ENCODE peak calls at places on chromosomes 4 and X, in five cellular contexts. P, D, N, H and Z are unnamed samples.
A peak's percentile ranks its signal among the peaks of the same experiment; 100 is the strongest.

GRCh38 chr4:138178566-138178965 is 63.6 kb downstream of the SLC7A11 start:
- DNase-seq in P (no peak), D (no peak), N (no peak), H (peak; percentile 75), Z (peak; percentile 67)

GRCh38 chr4:76665139-76665538 is 230.1 kb downstream of the SHROOM3 start:
- DNase-seq in P (no peak), D (no peak), N (no peak), H (no peak), Z (no peak)

GRCh38 chr4:686371-687040 is 2.4 kb downstream of the SLC49A3 start:
- DNase-seq in P (peak; percentile 39), D (no peak), N (no peak), H (no peak), Z (no peak)

GRCh38 chrX:68669094-68669830 is 21.8 kb downstream of the STARD8 start:
- DNase-seq in P (no peak), D (no peak), N (no peak), H (no peak), Z (no peak)

GRCh38 chrX:9062621-9063020 is 28.7 kb upstream of the FAM9B start:
- DNase-seq in P (no peak), D (no peak), N (no peak), H (no peak), Z (no peak)

GRCh38 chr4:32189788-32190187 is 1469.6 kb downstream of the PCDH7 start:
- DNase-seq in P (no peak), D (no peak), N (no peak), H (no peak), Z (no peak)

GRCh38 chrX:154334496-154334895 is 38.9 kb downstream of the TKTL1 start:
- DNase-seq in P (no peak), D (peak; percentile 30), N (no peak), H (no peak), Z (no peak)

GRCh38 chr4:177737387-177737965 is 295.2 kb upstream of the AGA start:
- DNase-seq in P (no peak), D (no peak), N (no peak), H (no peak), Z (no peak)

GRCh38 chr4:181592221-181592745 is 650.9 kb upstream of the TENM3 start:
- DNase-seq in P (no peak), D (no peak), N (no peak), H (no peak), Z (no peak)

GRCh38 chrX:69152398-69152797 is 12.9 kb downstream of the PJA1 start:
- DNase-seq in P (peak; percentile 66), D (no peak), N (peak; percentile 75), H (peak; percentile 30), Z (no peak)

GRCh38 chr4:132383571-132384199 is 765.4 kb upstream of the PCDH10 start:
- DNase-seq in P (no peak), D (peak; percentile 14), N (no peak), H (no peak), Z (no peak)

GRCh38 chr4:99483636-99484035 is 27.2 kb upstream of the C4orf17 start:
- DNase-seq in P (no peak), D (peak; percentile 40), N (no peak), H (no peak), Z (no peak)

GRCh38 chr4:121155893-121156292 is 8.2 kb downstream of the TNIP3 start:
- DNase-seq in P (no peak), D (peak; percentile 86), N (no peak), H (peak; percentile 88), Z (peak; percentile 75)

GRCh38 chrX:110847334-110847733 is 51.7 kb upstream of the CHRDL1 start:
- DNase-seq in P (no peak), D (peak; percentile 67), N (no peak), H (peak; percentile 73), Z (peak; percentile 13)

GRCh38 chr4:153008578-153009199 is 72.6 kb downstream of the FHDC1 start:
- DNase-seq in P (no peak), D (no peak), N (peak; percentile 7), H (no peak), Z (no peak)

GRCh38 chr4:61044837-61045236 is 155.3 kb upstream of the ADGRL3 start:
- DNase-seq in P (no peak), D (no peak), N (no peak), H (no peak), Z (no peak)

GRCh38 chr4:134043266-134043665 is 158.3 kb downstream of the PABPC4L start:
- DNase-seq in P (no peak), D (no peak), N (no peak), H (no peak), Z (no peak)

GRCh38 chr4:8587469-8588195 is 4.9 kb upstream of the CPZ start:
- DNase-seq in P (no peak), D (no peak), N (peak; percentile 56), H (no peak), Z (no peak)

GRCh38 chr4:80913381-80913780 is 117.1 kb upstream of the BMP3 start:
- DNase-seq in P (no peak), D (no peak), N (no peak), H (no peak), Z (no peak)

GRCh38 chrX:40877869-40878268 is 142.5 kb upstream of the MED14 start:
- DNase-seq in P (no peak), D (peak; percentile 58), N (no peak), H (peak; percentile 62), Z (no peak)

GRCh38 chrX:44585866-44586265 is 43.2 kb upstream of the FUNDC1 start:
- DNase-seq in P (no peak), D (no peak), N (no peak), H (no peak), Z (no peak)

GRCh38 chrX:110703641-110704040 is 92.0 kb downstream of the CHRDL1 start:
- DNase-seq in P (no peak), D (no peak), N (no peak), H (no peak), Z (no peak)

GRCh38 chr4:76166480-76166879 is 18.3 kb upstream of the NUP54 start:
- DNase-seq in P (no peak), D (no peak), N (no peak), H (no peak), Z (no peak)

GRCh38 chr4:158941321-158941720 is 161.6 kb upstream of the RAPGEF2 start:
- DNase-seq in P (no peak), D (no peak), N (no peak), H (no peak), Z (no peak)

GRCh38 chr4:123877561-123877960 is 481.0 kb downstream of the SPRY1 start:
- DNase-seq in P (no peak), D (peak; percentile 82), N (no peak), H (peak; percentile 55), Z (no peak)

GRCh38 chr4:171484681-171485080 is 328.5 kb upstream of the GALNTL6 start:
- DNase-seq in P (no peak), D (no peak), N (no peak), H (no peak), Z (no peak)

GRCh38 chrX:69027181-69028005 is 137.9 kb downstream of the PJA1 start:
- DNase-seq in P (no peak), D (peak; percentile 91), N (peak; percentile 38), H (peak; percentile 49), Z (peak; percentile 49)

GRCh38 chr4:37540486-37540885 is 145.7 kb downstream of the RELL1 start:
- DNase-seq in P (no peak), D (peak; percentile 7), N (no peak), H (no peak), Z (no peak)

GRCh38 chr4:88242144-88242543 is 42.2 kb downstream of the PPM1K start:
- DNase-seq in P (no peak), D (no peak), N (no peak), H (no peak), Z (no peak)

GRCh38 chr4:7242766-7243165 is 50.4 kb downstream of the SORCS2 start:
- DNase-seq in P (no peak), D (no peak), N (no peak), H (no peak), Z (no peak)